ENCODE peak calls at places on chromosomes 7 and 10, in four cellular contexts. One of them, this sample, is unnamed. For H3K9me3 and H3K36me3, the result is how much of the 10 kb centered on the place peaks cover.

GRCh38 chr10:42989481-42989921 is 87.4 kb upstream of the RET start:
- DNase-seq in colonic mucosa: peak
- DNase-seq in Peyer's patch: no peak
- DNase-seq in lung: no peak
- DNase-seq in this sample: peak

GRCh38 chr7:111362660-111363059 is 199.6 kb downstream of the IMMP2L start:
- DNase-seq in colonic mucosa: no peak
- DNase-seq in Peyer's patch: no peak
- DNase-seq in lung: no peak
- DNase-seq in this sample: no peak

GRCh38 chr10:100736809-100737358 is 8.5 kb upstream of the PAX2 start:
- DNase-seq in colonic mucosa: no peak
- DNase-seq in Peyer's patch: no peak
- DNase-seq in lung: no peak
- DNase-seq in this sample: no peak

GRCh38 chr10:109374215-109374614 is 549.1 kb downstream of the XPNPEP1 start:
- DNase-seq in colonic mucosa: no peak
- DNase-seq in Peyer's patch: no peak
- DNase-seq in lung: no peak
- DNase-seq in this sample: no peak

GRCh38 chr7:81887098-81887497 is 117.3 kb upstream of the HGF start:
- DNase-seq in colonic mucosa: no peak
- DNase-seq in Peyer's patch: no peak
- DNase-seq in lung: no peak
- DNase-seq in this sample: no peak

GRCh38 chr7:23062452-23062851 is 43.1 kb upstream of the KLHL7 start:
- DNase-seq in colonic mucosa: no peak
- DNase-seq in Peyer's patch: no peak
- DNase-seq in lung: no peak
- DNase-seq in this sample: no peak

GRCh38 chr7:158395780-158396214 is 191.8 kb downstream of the PTPRN2 start:
- DNase-seq in colonic mucosa: peak
- DNase-seq in Peyer's patch: no peak
- DNase-seq in lung: no peak
- DNase-seq in this sample: no peak

GRCh38 chr10:14185501-14186045 is 145.2 kb downstream of the FRMD4A start:
- DNase-seq in colonic mucosa: no peak
- DNase-seq in Peyer's patch: no peak
- DNase-seq in lung: no peak
- DNase-seq in this sample: peak

GRCh38 chr10:86785021-86785420 is 28.6 kb downstream of the BMPR1A start:
- DNase-seq in colonic mucosa: no peak
- DNase-seq in Peyer's patch: no peak
- DNase-seq in lung: no peak
- DNase-seq in this sample: no peak

GRCh38 chr7:47188653-47189315 is 393.1 kb downstream of the TNS3 start:
- DNase-seq in colonic mucosa: no peak
- DNase-seq in Peyer's patch: no peak
- DNase-seq in lung: no peak
- DNase-seq in this sample: no peak

GRCh38 chr10:131450220-131450765 is 138.8 kb upstream of the TCERG1L start:
- DNase-seq in colonic mucosa: no peak
- DNase-seq in Peyer's patch: no peak
- DNase-seq in lung: no peak
- DNase-seq in this sample: no peak

GRCh38 chr10:49164587-49165188 is 23.5 kb downstream of the TMEM273 start:
- DNase-seq in colonic mucosa: peak
- DNase-seq in Peyer's patch: no peak
- DNase-seq in lung: no peak
- DNase-seq in this sample: peak

GRCh38 chr10:6119423-6119822 is 30.6 kb downstream of the RBM17 start:
- DNase-seq in colonic mucosa: no peak
- DNase-seq in Peyer's patch: no peak
- DNase-seq in lung: no peak
- DNase-seq in this sample: no peak

GRCh38 chr7:85090138-85090537 is 96.7 kb downstream of the SEMA3D start:
- DNase-seq in colonic mucosa: no peak
- DNase-seq in Peyer's patch: no peak
- DNase-seq in lung: no peak
- DNase-seq in this sample: no peak

GRCh38 chr10:97948822-97949221 is 81.6 kb downstream of the CRTAC1 start:
- DNase-seq in colonic mucosa: no peak
- DNase-seq in Peyer's patch: no peak
- DNase-seq in lung: no peak
- DNase-seq in this sample: no peak

GRCh38 chr10:43125881-43126731 is 12.1 kb upstream of the CSGALNACT2 start:
- DNase-seq in colonic mucosa: peak
- DNase-seq in Peyer's patch: peak
- DNase-seq in lung: no peak
- DNase-seq in this sample: no peak

GRCh38 chr10:131101011-131101410 is 210.5 kb downstream of the TCERG1L start:
- DNase-seq in colonic mucosa: no peak
- DNase-seq in Peyer's patch: no peak
- DNase-seq in lung: no peak
- DNase-seq in this sample: no peak

GRCh38 chr7:53351681-53352080 is 316.2 kb downstream of the POM121L12 start:
- DNase-seq in colonic mucosa: no peak
- DNase-seq in Peyer's patch: no peak
- DNase-seq in lung: no peak
- DNase-seq in this sample: no peak
- H3K9me3 ChIP-seq in colonic mucosa: under half
- H3K9me3 ChIP-seq in Peyer's patch: under half
- H3K9me3 ChIP-seq in lung: under half
- H3K9me3 ChIP-seq in this sample: under half

GRCh38 chr10:89207801-89208551 is 859 bp upstream of the CH25H start:
- DNase-seq in colonic mucosa: peak
- DNase-seq in Peyer's patch: peak
- DNase-seq in lung: no peak
- DNase-seq in this sample: peak

GRCh38 chr10:89207181-89207800 is at the start of gene CH25H:
- DNase-seq in colonic mucosa: peak
- DNase-seq in Peyer's patch: peak
- DNase-seq in lung: peak
- DNase-seq in this sample: peak

GRCh38 chr10:89206402-89207180 is 526 bp downstream of the CH25H start:
- DNase-seq in colonic mucosa: peak
- DNase-seq in Peyer's patch: peak
- DNase-seq in lung: no peak
- DNase-seq in this sample: no peak

GRCh38 chr10:89210794-89211425 is 3.8 kb upstream of the CH25H start:
- DNase-seq in colonic mucosa: no peak
- DNase-seq in Peyer's patch: no peak
- DNase-seq in lung: no peak
- DNase-seq in this sample: no peak

DNA sequence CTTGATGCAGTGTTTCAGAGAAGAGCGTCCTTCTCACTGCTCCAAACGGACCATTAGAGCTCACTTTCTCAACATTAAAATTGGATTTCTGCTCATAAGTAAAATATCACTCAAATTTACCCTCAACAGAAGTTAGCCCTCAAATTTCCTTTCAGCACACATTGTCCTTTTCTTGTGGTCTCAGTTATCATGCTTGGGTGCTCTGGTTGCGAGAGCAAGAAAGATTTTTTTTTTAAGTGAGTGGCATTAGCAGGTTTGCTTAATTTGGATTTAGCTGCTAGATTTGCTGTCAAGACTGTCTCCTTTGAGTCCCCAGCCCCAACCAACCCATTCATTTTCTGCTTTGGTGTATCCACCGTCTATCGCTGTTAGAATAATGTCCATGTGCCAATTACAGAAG is 2.6 kb upstream of the CH25H start:
- DNase-seq in colonic mucosa: no peak
- DNase-seq in Peyer's patch: no peak
- DNase-seq in lung: no peak
- DNase-seq in this sample: no peak
- H3K36me3 ChIP-seq in colonic mucosa: under half
- H3K36me3 ChIP-seq in Peyer's patch: under half
- H3K36me3 ChIP-seq in lung: under half
- H3K36me3 ChIP-seq in this sample: under half

DNA sequence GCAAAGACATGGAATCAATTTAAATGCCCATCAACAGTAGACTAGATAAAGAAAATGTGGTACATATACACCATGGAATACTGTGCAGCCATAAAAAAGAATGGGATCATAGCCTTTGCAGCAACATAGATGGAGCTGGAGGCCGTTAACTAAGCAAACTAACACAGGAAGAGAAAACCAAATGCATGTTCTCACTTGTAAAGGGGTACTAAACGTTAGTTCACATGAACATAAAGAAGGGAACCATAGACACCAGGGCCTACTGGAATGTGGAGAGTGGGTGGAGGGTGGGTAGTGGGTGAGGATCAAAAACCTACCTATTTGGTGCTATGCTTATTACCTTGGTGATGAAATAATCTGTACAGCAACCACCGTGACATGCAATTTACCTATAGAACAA is 78.4 kb upstream of the GSDME start:
- DNase-seq in colonic mucosa: no peak
- DNase-seq in Peyer's patch: no peak
- DNase-seq in lung: no peak
- DNase-seq in this sample: no peak
- H3K9me3 ChIP-seq in colonic mucosa: under half
- H3K9me3 ChIP-seq in Peyer's patch: under half
- H3K9me3 ChIP-seq in lung: under half
- H3K9me3 ChIP-seq in this sample: under half

GRCh38 chr10:71831646-71832552 is 19.2 kb downstream of the PSAP start:
- DNase-seq in colonic mucosa: no peak
- DNase-seq in Peyer's patch: no peak
- DNase-seq in lung: no peak
- DNase-seq in this sample: no peak
- H3K36me3 ChIP-seq in colonic mucosa: under half
- H3K36me3 ChIP-seq in Peyer's patch: under half
- H3K36me3 ChIP-seq in lung: under half
- H3K36me3 ChIP-seq in this sample: under half

GRCh38 chr10:18571076-18571475 is 80.3 kb downstream of the NSUN6 start:
- DNase-seq in colonic mucosa: no peak
- DNase-seq in Peyer's patch: no peak
- DNase-seq in lung: no peak
- DNase-seq in this sample: no peak

GRCh38 chr10:18576586-18576985 is 74.8 kb downstream of the NSUN6 start:
- DNase-seq in colonic mucosa: no peak
- DNase-seq in Peyer's patch: no peak
- DNase-seq in lung: no peak
- DNase-seq in this sample: no peak

GRCh38 chr10:18571780-18572179 is 79.6 kb downstream of the NSUN6 start:
- DNase-seq in colonic mucosa: no peak
- DNase-seq in Peyer's patch: no peak
- DNase-seq in lung: no peak
- DNase-seq in this sample: no peak

GRCh38 chr10:18577823-18578685 is 73.3 kb downstream of the NSUN6 start:
- DNase-seq in colonic mucosa: no peak
- DNase-seq in Peyer's patch: no peak
- DNase-seq in lung: no peak
- DNase-seq in this sample: no peak

DNA sequence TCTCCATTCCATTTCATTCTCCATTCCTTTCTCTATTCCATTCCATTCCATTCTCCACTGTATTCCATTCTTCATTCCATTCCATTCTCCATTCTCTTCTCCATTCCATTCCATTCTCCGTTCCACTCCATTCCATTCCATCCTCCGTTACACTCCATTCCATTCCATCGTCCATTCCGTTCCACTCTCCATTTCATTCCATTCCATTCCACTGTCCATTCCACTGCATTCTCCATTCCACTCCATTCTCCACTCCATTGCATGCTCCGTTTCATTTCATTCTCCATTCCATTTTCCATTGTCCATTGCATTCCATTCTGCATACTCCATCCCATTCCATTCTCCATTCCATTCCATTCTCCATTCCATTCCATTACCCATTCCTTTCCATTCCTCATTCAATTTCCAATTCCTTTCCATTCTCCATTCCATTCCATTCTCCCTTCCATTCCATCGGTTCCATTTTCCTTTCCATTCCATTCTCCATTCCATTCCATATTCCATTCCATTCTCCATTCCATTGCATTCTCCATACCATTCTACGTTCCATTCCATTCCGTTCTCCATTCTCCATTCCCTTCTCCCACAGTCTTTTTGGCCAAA is 78.3 kb downstream of the NSUN6 start:
- DNase-seq in colonic mucosa: no peak
- DNase-seq in Peyer's patch: no peak
- DNase-seq in lung: no peak
- DNase-seq in this sample: no peak
- H3K9me3 ChIP-seq in colonic mucosa: under half
- H3K9me3 ChIP-seq in Peyer's patch: under half
- H3K9me3 ChIP-seq in lung: under half
- H3K9me3 ChIP-seq in this sample: under half

DNA sequence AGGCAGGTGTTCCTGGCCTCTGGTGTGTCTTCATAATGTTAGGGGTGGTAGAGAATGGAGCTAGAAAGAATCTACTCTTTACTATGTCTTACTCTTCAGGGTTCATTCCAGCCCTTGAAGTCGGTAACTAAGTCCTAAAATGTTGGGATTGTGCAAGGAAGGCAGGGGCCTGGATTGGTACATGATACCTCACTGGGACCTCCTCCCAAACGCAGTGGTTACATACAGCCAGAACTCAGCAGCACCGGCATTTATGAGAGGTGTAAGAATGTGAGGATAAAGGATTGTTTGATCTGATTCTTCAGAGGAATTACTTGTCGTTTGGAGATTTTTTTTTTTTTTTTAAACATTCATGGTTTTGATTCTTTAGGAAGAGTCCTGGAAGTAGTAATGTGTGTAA is 6.9 kb downstream of the COMTD1 start:
- DNase-seq in colonic mucosa: no peak
- DNase-seq in Peyer's patch: no peak
- DNase-seq in lung: no peak
- DNase-seq in this sample: peak
- H3K36me3 ChIP-seq in colonic mucosa: under half
- H3K36me3 ChIP-seq in Peyer's patch: under half
- H3K36me3 ChIP-seq in lung: under half
- H3K36me3 ChIP-seq in this sample: under half

DNA sequence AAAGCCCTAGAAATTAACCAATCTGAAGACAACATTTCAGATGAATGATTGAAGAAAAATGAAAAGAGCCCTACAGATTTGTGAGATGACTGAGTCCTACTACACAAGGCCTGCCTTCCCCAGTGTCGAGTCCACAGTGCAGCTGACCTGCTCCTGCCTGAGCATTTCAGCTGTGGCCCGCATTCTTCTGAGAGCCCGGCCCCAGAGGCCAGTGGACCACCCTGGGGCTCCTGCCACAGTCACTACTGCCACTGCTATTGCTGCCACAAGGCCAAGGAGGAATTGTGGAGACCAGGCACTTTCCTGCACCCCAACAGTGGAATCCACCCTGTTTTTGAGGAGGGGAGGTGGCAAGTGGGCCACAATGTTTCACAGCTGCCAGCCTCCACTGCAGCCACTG is 19.6 kb upstream of the ZNF735 start:
- DNase-seq in colonic mucosa: no peak
- DNase-seq in Peyer's patch: no peak
- DNase-seq in lung: no peak
- DNase-seq in this sample: no peak
- H3K9me3 ChIP-seq in colonic mucosa: under half
- H3K9me3 ChIP-seq in Peyer's patch: under half
- H3K9me3 ChIP-seq in lung: under half
- H3K9me3 ChIP-seq in this sample: under half

This sample was measured in Caco-2.